ENCODE peak calls at places on chromosome 21, in seven cellular contexts. E is CD4-positive, alpha-beta memory T cell; A is astrocyte of the cerebellum; R is endodermal cell; J is pancreas; V is heart right ventricle; K is K562. O is an unnamed sample.

GRCh38 chr21:14675774-14676530 is 129.8 kb upstream of the SAMSN1 start:
- DNase-seq in J (no peak), V (no peak), R (no peak), K (no peak), A (no peak), E (peak), O (no peak)

GRCh38 chr21:22342855-22343254 is 1344.6 kb downstream of the NCAM2 start:
- DNase-seq in E (no peak), V (no peak), J (peak), R (no peak), K (no peak), A (peak), O (no peak)

GRCh38 chr21:38171723-38172344 is 85.0 kb upstream of the KCNJ15 start:
- DNase-seq in E (no peak), J (peak), K (no peak), R (peak), A (no peak), V (no peak), O (no peak)

GRCh38 chr21:35077975-35078374 is 28.9 kb upstream of the RUNX1 start:
- DNase-seq in V (no peak), K (no peak), E (no peak), J (no peak), A (no peak), R (no peak), O (no peak)

GRCh38 chr21:35578350-35578782 is 482.0 kb downstream of the SETD4 start:
- DNase-seq in R (no peak), V (no peak), A (peak), K (no peak), J (no peak), E (no peak), O (no peak)

GRCh38 chr21:17901458-17902092 is 82.4 kb upstream of the C21orf91 start:
- DNase-seq in K (no peak), J (no peak), R (no peak), V (no peak), E (no peak), A (no peak), O (no peak)

GRCh38 chr21:38077504-38077903 is 161.2 kb upstream of the KCNJ6 start:
- DNase-seq in K (no peak), J (no peak), E (no peak), A (no peak), R (no peak), V (no peak), O (no peak)

GRCh38 chr21:41215856-41216408 is 48.0 kb downstream of the BACE2 start:
- DNase-seq in R (no peak), A (no peak), E (no peak), K (no peak), J (no peak), V (no peak), O (no peak)

GRCh38 chr21:32917392-32918135 is 108.2 kb upstream of the OLIG2 start:
- DNase-seq in K (no peak), J (no peak), V (peak), A (peak), E (no peak), R (no peak), O (no peak)

GRCh38 chr21:45863751-45864150 is 117.8 kb upstream of the COL6A1 start:
- DNase-seq in E (no peak), V (no peak), J (no peak), A (no peak), R (peak), K (no peak), O (no peak)

GRCh38 chr21:45861156-45861870 is 120.3 kb upstream of the COL6A1 start:
- DNase-seq in A (no peak), R (peak), E (no peak), K (no peak), J (no peak), V (no peak), O (no peak)

GRCh38 chr21:45864436-45864835 is 117.1 kb upstream of the COL6A1 start:
- DNase-seq in K (no peak), R (no peak), A (no peak), E (no peak), J (no peak), V (no peak), O (no peak)

GRCh38 chr21:45862544-45863207 is 118.9 kb upstream of the COL6A1 start:
- DNase-seq in A (no peak), J (no peak), K (no peak), E (no peak), V (no peak), R (peak), O (no peak)

GRCh38 chr21:45863267-45863666 is 118.3 kb upstream of the COL6A1 start:
- DNase-seq in K (no peak), R (peak), V (no peak), J (no peak), E (no peak), A (no peak), O (no peak)
- H3K4me3 ChIP-seq in K (no peak), R (no peak), V (no peak), J (no peak), E (no peak), A (no peak), O (no peak)

GRCh38 chr21:31665397-31665796 is 5.9 kb downstream of the SOD1 start:
- DNase-seq in V (no peak), R (no peak), J (no peak), K (no peak), A (no peak), E (no peak), O (no peak)
- H3K4me3 ChIP-seq in V (no peak), R (no peak), J (no peak), K (no peak), A (no peak), E (no peak), O (no peak)

DNA sequence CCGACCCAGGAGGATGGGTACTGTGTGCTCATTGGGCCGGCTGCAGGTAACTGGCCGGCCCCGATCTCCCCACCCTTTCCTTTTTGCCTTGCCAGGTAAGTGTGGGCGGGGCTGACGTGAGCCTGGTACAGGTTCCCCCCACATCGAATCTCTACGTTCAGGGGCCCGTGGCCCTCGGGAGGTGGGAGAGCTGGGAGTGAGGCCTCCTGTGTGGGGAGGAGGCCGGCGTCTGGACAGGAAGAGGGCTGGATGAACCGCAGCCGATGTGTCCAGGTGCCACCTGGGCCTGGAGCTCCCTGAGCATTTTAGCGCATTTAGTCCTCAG is 51.8 kb downstream of the COL18A1 start:
- DNase-seq in R (no peak), A (no peak), J (no peak), K (no peak), E (no peak), V (peak), O (no peak)
- H3K4me3 ChIP-seq in R (no peak), A (no peak), J (no peak), K (no peak), E (no peak), V (no peak), O (no peak)

GRCh38 chr21:16589499-16589898 is 859.7 kb downstream of the USP25 start:
- DNase-seq in J (no peak), K (no peak), A (no peak), V (no peak), R (no peak), E (no peak), O (no peak)

GRCh38 chr21:16588433-16588860 is 858.7 kb downstream of the USP25 start:
- DNase-seq in E (no peak), R (peak), A (no peak), V (peak), J (peak), K (no peak), O (no peak)

GRCh38 chr21:16589046-16589445 is 859.3 kb downstream of the USP25 start:
- DNase-seq in V (no peak), E (no peak), K (no peak), R (no peak), J (no peak), A (no peak), O (no peak)

GRCh38 chr21:16587141-16587570 is 857.4 kb downstream of the USP25 start:
- DNase-seq in A (no peak), J (peak), R (peak), V (peak), E (no peak), K (no peak), O (no peak)

GRCh38 chr21:16587671-16588379 is 858.0 kb downstream of the USP25 start:
- DNase-seq in A (no peak), E (no peak), R (peak), K (no peak), V (no peak), J (no peak), O (no peak)
- H3K4me3 ChIP-seq in A (peak), E (no peak), R (peak), K (no peak), V (peak), J (peak), O (no peak)

DNA sequence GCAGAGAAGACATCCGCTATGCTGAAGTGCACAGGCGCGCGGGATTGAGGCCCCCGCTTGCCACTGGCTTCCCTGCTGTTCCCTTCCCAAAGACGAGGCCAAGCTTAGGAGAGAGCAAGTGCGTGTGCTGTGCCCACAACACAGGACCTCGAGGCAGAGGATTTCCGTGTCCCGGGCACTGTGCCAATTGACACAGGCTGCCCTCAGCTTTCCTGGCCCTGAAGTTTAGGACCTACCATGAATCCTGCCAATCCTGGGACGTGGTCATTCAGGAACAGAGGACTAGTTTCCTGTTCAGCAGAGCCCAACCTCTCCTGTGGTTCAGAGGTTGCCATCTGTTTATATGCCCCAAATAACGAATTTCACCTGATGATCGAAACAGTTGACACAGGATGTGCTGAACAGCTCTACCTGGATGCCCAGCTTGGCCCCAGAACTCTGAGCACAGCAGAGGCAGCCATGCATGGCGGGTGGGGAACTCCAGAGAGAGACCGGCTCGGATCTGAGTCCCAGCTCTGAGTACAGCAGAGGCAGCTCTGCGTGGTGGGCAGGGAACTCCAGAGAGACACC is 22.0 kb downstream of the SLC37A1 start:
- DNase-seq in R (no peak), V (no peak), E (no peak), K (no peak), A (no peak), J (no peak), O (peak)
- H3K4me3 ChIP-seq in R (no peak), V (no peak), E (no peak), K (no peak), A (no peak), J (no peak), O (peak)

DNA sequence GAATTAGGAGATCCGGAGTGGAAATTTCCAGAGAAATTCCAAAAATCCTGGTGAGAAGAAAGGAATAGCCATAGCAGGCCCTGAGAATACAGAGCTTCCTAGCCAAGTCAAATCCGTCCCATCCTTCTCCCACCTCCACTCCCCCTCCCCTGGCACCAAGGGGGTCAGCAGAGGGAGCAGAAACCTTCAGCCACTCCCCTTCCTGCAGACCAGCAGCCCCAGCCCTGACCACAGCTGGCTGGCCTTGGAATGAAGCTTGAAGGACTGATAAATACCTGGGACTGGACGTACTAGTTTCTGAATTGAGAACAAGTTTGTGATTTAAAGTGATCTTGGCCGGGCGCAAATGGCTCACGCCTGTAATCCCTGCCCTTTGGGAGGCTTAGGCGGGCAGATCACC is 13.8 kb upstream of the RIPPLY3 start:
- DNase-seq in K (no peak), A (no peak), J (no peak), E (no peak), R (peak), V (no peak), O (no peak)
- H3K4me3 ChIP-seq in K (no peak), A (no peak), J (no peak), E (no peak), R (no peak), V (no peak), O (no peak)

GRCh38 chr21:16409341-16409740 is 679.6 kb downstream of the USP25 start:
- DNase-seq in A (no peak), E (no peak), V (no peak), J (no peak), R (no peak), K (no peak), O (no peak)

GRCh38 chr21:16408280-16408669 is 678.5 kb downstream of the USP25 start:
- DNase-seq in A (no peak), K (no peak), E (no peak), J (no peak), R (no peak), V (no peak), O (no peak)

GRCh38 chr21:16402752-16403151 is 673.0 kb downstream of the USP25 start:
- DNase-seq in A (no peak), V (no peak), R (no peak), J (no peak), K (no peak), E (no peak), O (no peak)

GRCh38 chr21:16406355-16406754 is 676.6 kb downstream of the USP25 start:
- DNase-seq in A (no peak), V (no peak), R (no peak), J (no peak), E (no peak), K (no peak), O (no peak)

DNA sequence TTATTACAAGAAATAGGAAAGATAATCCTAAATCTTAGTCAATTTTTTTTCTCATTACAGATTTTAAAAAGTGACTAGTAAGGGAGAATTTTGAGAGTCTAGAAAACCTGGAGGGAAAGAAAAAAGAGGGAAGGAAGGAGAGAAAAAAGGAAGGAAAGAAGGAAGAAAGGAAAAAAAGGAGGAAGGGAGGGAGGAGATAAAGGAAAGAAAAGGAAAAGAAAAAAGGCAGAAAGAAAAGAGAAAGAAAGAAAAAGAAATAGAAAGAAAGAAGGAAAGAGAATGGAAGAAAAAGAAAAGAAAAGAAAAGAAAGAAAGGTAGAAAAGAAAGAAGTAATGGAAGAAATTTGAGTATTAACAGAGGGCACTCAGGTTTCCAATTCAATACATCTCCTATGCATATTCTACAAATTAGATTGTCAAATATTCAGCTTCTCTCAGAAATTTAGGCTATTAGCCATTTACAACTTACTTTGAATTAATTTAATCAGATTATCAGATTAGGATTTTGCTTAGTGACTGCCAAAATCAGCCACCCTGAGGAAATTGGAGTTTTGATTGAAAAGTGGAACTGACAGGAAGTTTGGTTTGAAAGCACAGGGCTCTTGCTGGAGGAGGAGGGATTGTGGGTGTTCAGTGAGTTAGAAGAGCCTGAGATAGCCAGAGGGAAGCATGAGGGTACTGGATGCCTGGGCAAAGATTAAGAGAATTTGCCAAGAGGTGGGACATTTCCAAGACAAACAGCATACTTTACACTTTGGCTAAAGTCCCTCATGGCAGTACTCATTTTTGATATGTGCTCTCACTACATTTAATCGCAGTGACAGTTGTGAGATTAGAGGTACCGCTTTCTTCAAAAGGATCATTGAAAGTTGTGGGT is 677.9 kb downstream of the USP25 start:
- DNase-seq in A (no peak), J (no peak), E (no peak), K (no peak), V (no peak), R (no peak), O (no peak)
- H3K4me3 ChIP-seq in A (no peak), J (no peak), E (no peak), K (no peak), V (no peak), R (no peak), O (no peak)